ENCODE peak calls at places on chromosomes 1 and 21, in four cellular contexts. L, Q, F and Z are unnamed samples.
A peak's percentile ranks its signal among the peaks of the same experiment; 100 is the strongest.

GRCh38 chr1:230319014-230319747 is 107.0 kb downstream of the PGBD5 start:
- DNase-seq in L (no peak), Q (no peak), F (no peak), Z (no peak)

GRCh38 chr1:36609241-36610027 is 126.7 kb upstream of the CSF3R start:
- DNase-seq in L (peak; percentile 24), Q (peak; percentile 34), F (no peak), Z (peak; percentile 15)

GRCh38 chr1:244050835-244051444 is at the start of gene ZBTB18:
- DNase-seq in L (no peak), Q (peak; percentile 62), F (no peak), Z (no peak)

GRCh38 chr1:151915066-151915686 is 5.9 kb upstream of the THEM4 start:
- DNase-seq in L (no peak), Q (no peak), F (no peak), Z (no peak)

GRCh38 chr1:14946567-14947285 is 206.8 kb upstream of the TMEM51 start:
- DNase-seq in L (peak; percentile 38), Q (peak; percentile 77), F (no peak), Z (no peak)

GRCh38 chr1:152904688-152905440 is 3.5 kb upstream of the IVL start:
- DNase-seq in L (no peak), Q (no peak), F (no peak), Z (no peak)

GRCh38 chr1:203777596-203777995 is 12.6 kb downstream of the LAX1 start:
- DNase-seq in L (no peak), Q (no peak), F (no peak), Z (no peak)

GRCh38 chr1:51916587-51917405 is 38.3 kb upstream of the NRDC start:
- DNase-seq in L (no peak), Q (no peak), F (no peak), Z (peak; percentile 4)

GRCh38 chr1:223520200-223520599 is 127.0 kb downstream of the CCDC185 start:
- DNase-seq in L (no peak), Q (no peak), F (no peak), Z (no peak)

GRCh38 chr1:26582836-26583460 is 53.4 kb downstream of the RPS6KA1 start:
- DNase-seq in L (peak; percentile 28), Q (peak; percentile 11), F (peak; percentile 26), Z (no peak)

GRCh38 chr1:168084396-168085231 is 52.1 kb downstream of the GPR161 start:
- DNase-seq in L (peak; percentile 23), Q (no peak), F (peak; percentile 24), Z (peak; percentile 47)

GRCh38 chr1:80053613-80054012 is 1047.1 kb upstream of the ADGRL4 start:
- DNase-seq in L (no peak), Q (no peak), F (no peak), Z (no peak)

GRCh38 chr1:116506132-116507004 is 64.5 kb downstream of the CD58 start:
- DNase-seq in L (no peak), Q (no peak), F (no peak), Z (no peak)

GRCh38 chr1:90784186-90784847 is 67.2 kb upstream of the BARHL2 start:
- DNase-seq in L (no peak), Q (no peak), F (no peak), Z (no peak)

GRCh38 chr1:89540406-89540970 is 15.9 kb downstream of the LRRC8B start:
- DNase-seq in L (no peak), Q (no peak), F (no peak), Z (no peak)

GRCh38 chr21:31151682-31152081 is 113.4 kb upstream of the KRTAP19-8 start:
- DNase-seq in L (no peak), Q (no peak), F (no peak), Z (no peak)

GRCh38 chr1:94646151-94646643 is 104.6 kb upstream of the F3 start:
- DNase-seq in L (no peak), Q (peak; percentile 73), F (no peak), Z (no peak)

GRCh38 chr1:31765041-31765467 is 914 bp upstream of the ADGRB2 start:
- DNase-seq in L (no peak), Q (no peak), F (no peak), Z (no peak)

GRCh38 chr1:165162671-165163241 is 193.8 kb downstream of the LMX1A start:
- DNase-seq in L (no peak), Q (no peak), F (no peak), Z (peak; percentile 95)